ENCODE peak calls at places on chromosomes 6 and 20, in seven cellular contexts. One of them, this sample, is unnamed.

GRCh38 chr20:1901704-1902103 is 6.5 kb downstream of the SIRPA start:
- DNase-seq in GM23248: no peak
- DNase-seq in endodermal cell: no peak
- DNase-seq in H1: no peak
- DNase-seq in neural progenitor cell: peak; percentile 2
- DNase-seq in GM12878: no peak
- DNase-seq in endothelial cell of umbilical vein: no peak
- DNase-seq in this sample: no peak

GRCh38 chr6:127102299-127102698 is 16.2 kb upstream of the RSPO3 start:
- DNase-seq in endodermal cell: no peak
- DNase-seq in endothelial cell of umbilical vein: no peak
- DNase-seq in H1: no peak
- DNase-seq in GM23248: peak; percentile 98
- DNase-seq in GM12878: no peak
- DNase-seq in neural progenitor cell: no peak
- DNase-seq in this sample: peak; percentile 75

GRCh38 chr20:17137692-17138091 is 89.1 kb upstream of the PCSK2 start:
- DNase-seq in H1: no peak
- DNase-seq in GM23248: no peak
- DNase-seq in neural progenitor cell: no peak
- DNase-seq in endodermal cell: no peak
- DNase-seq in GM12878: no peak
- DNase-seq in endothelial cell of umbilical vein: no peak
- DNase-seq in this sample: no peak

GRCh38 chr6:112640895-112641294 is 293.8 kb downstream of the RFPL4B start:
- DNase-seq in neural progenitor cell: no peak
- DNase-seq in endodermal cell: no peak
- DNase-seq in GM12878: no peak
- DNase-seq in GM23248: peak; percentile 80
- DNase-seq in endothelial cell of umbilical vein: no peak
- DNase-seq in H1: no peak
- DNase-seq in this sample: peak; percentile 42

GRCh38 chr20:37518606-37519507 is 2.2 kb upstream of the NNAT start:
- DNase-seq in GM23248: no peak
- DNase-seq in GM12878: no peak
- DNase-seq in endodermal cell: peak; percentile 41
- DNase-seq in H1: no peak
- DNase-seq in neural progenitor cell: peak; percentile 46
- DNase-seq in endothelial cell of umbilical vein: peak; percentile 87
- DNase-seq in this sample: no peak

GRCh38 chr6:150876598-150876997 is 11.1 kb downstream of the MTHFD1L start:
- DNase-seq in neural progenitor cell: peak; percentile 68
- DNase-seq in GM23248: peak; percentile 36
- DNase-seq in GM12878: no peak
- DNase-seq in H1: no peak
- DNase-seq in endothelial cell of umbilical vein: no peak
- DNase-seq in endodermal cell: no peak
- DNase-seq in this sample: no peak

GRCh38 chr6:93416575-93417420 is 2.6 kb downstream of the EPHA7 start:
- DNase-seq in endothelial cell of umbilical vein: peak; percentile 10
- DNase-seq in endodermal cell: peak; percentile 83
- DNase-seq in GM12878: no peak
- DNase-seq in neural progenitor cell: peak; percentile 79
- DNase-seq in H1: peak; percentile 79
- DNase-seq in GM23248: peak; percentile 3
- DNase-seq in this sample: no peak

GRCh38 chr6:35955071-35955470 is 34.2 kb upstream of the SRPK1 start:
- DNase-seq in H1: no peak
- DNase-seq in endodermal cell: no peak
- DNase-seq in neural progenitor cell: no peak
- DNase-seq in endothelial cell of umbilical vein: peak; percentile 30
- DNase-seq in GM23248: peak; percentile 76
- DNase-seq in GM12878: no peak
- DNase-seq in this sample: no peak

GRCh38 chr6:3293271-3294155 is 34.8 kb downstream of the PSMG4 start:
- DNase-seq in neural progenitor cell: no peak
- DNase-seq in endothelial cell of umbilical vein: no peak
- DNase-seq in H1: no peak
- DNase-seq in GM12878: no peak
- DNase-seq in endodermal cell: peak; percentile 31
- DNase-seq in GM23248: no peak
- DNase-seq in this sample: no peak

GRCh38 chr20:43987531-43987930 is 72.9 kb downstream of the TOX2 start:
- DNase-seq in GM12878: no peak
- DNase-seq in neural progenitor cell: peak; percentile 23
- DNase-seq in endodermal cell: no peak
- DNase-seq in endothelial cell of umbilical vein: no peak
- DNase-seq in H1: no peak
- DNase-seq in GM23248: no peak
- DNase-seq in this sample: no peak

GRCh38 chr6:32953775-32954174 is 878 bp upstream of the HLA-DMA start:
- DNase-seq in neural progenitor cell: no peak
- DNase-seq in endothelial cell of umbilical vein: no peak
- DNase-seq in H1: no peak
- DNase-seq in GM23248: no peak
- DNase-seq in endodermal cell: no peak
- DNase-seq in GM12878: no peak
- DNase-seq in this sample: no peak

GRCh38 chr6:32133786-32134185 is 3.7 kb upstream of the FKBPL start:
- DNase-seq in endodermal cell: no peak
- DNase-seq in H1: no peak
- DNase-seq in GM12878: no peak
- DNase-seq in endothelial cell of umbilical vein: no peak
- DNase-seq in GM23248: peak; percentile 61
- DNase-seq in neural progenitor cell: no peak
- DNase-seq in this sample: no peak

GRCh38 chr6:169070506-169071176 is 183.0 kb downstream of the THBS2 start:
- DNase-seq in endodermal cell: no peak
- DNase-seq in H1: no peak
- DNase-seq in endothelial cell of umbilical vein: no peak
- DNase-seq in GM23248: peak; percentile 100
- DNase-seq in neural progenitor cell: no peak
- DNase-seq in GM12878: no peak
- DNase-seq in this sample: peak; percentile 99

GRCh38 chr6:11771473-11772048 is 7.0 kb downstream of the ADTRP start:
- DNase-seq in GM23248: peak; percentile 38
- DNase-seq in GM12878: no peak
- DNase-seq in endodermal cell: peak; percentile 39
- DNase-seq in endothelial cell of umbilical vein: no peak
- DNase-seq in H1: no peak
- DNase-seq in neural progenitor cell: no peak
- DNase-seq in this sample: no peak

GRCh38 chr6:11769816-11770545 is 8.6 kb downstream of the ADTRP start:
- DNase-seq in GM12878: no peak
- DNase-seq in neural progenitor cell: no peak
- DNase-seq in endothelial cell of umbilical vein: no peak
- DNase-seq in endodermal cell: peak; percentile 87
- DNase-seq in H1: peak; percentile 51
- DNase-seq in GM23248: no peak
- DNase-seq in this sample: no peak

GRCh38 chr6:11769244-11769643 is 9.4 kb downstream of the ADTRP start:
- DNase-seq in H1: no peak
- DNase-seq in neural progenitor cell: no peak
- DNase-seq in GM23248: peak; percentile 52
- DNase-seq in endodermal cell: no peak
- DNase-seq in endothelial cell of umbilical vein: peak; percentile 39
- DNase-seq in GM12878: no peak
- DNase-seq in this sample: no peak

GRCh38 chr6:11772109-11772830 is 6.3 kb downstream of the ADTRP start:
- DNase-seq in endothelial cell of umbilical vein: peak; percentile 60
- DNase-seq in endodermal cell: peak; percentile 28
- DNase-seq in neural progenitor cell: no peak
- DNase-seq in GM23248: peak; percentile 98
- DNase-seq in GM12878: no peak
- DNase-seq in H1: no peak
- DNase-seq in this sample: peak; percentile 96

DNA sequence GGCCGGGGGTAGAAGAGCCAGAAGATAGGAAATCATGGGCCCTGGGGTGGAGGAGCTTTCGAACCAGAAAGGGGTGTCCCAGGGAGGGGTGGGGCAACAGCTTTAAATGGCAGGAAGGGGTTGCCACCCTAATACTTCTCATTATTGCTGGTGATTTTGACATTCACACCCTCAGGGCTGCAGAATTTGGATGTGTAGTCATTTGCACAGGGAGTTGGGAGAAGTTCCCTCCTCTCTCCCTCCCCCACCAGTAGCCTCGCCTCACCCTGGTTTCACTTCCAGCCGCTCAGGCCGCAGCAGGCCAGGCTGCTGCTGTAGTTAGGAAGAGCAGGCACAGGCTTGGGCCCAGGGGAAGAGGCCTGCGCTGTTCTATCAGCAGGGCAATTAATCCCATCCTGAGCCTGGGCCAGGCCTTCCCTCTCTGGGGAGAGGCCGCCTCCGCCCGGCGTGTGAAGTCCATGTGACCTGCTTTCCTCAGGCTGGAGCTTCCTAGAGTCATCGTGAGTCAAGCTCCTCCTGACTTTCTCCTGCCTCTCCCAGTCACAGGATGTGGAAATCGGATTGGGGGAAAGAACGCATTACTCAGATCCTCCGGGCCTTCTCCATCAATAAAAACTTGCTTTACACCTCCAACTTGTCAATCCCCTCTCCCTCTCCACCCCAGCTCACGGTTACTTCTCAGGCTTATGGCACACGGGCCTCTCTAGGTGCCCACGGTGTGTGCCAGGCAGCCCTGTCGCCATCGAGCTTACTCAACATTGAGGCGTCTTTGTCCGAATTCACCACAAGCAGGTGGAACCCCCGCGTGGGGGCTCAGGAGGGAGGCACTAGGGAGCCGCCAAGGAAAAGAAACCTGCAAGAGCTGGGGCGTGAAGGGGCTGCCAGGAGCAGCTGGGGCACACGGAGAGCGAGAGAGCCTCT is 7.8 kb downstream of the ADTRP start:
- DNase-seq in neural progenitor cell: peak; percentile 16
- DNase-seq in endothelial cell of umbilical vein: peak; percentile 93
- DNase-seq in H1: peak; percentile 48
- DNase-seq in endodermal cell: peak; percentile 80
- DNase-seq in GM12878: no peak
- DNase-seq in GM23248: peak; percentile 99
- DNase-seq in this sample: peak; percentile 97
- H3K9ac ChIP-seq in neural progenitor cell: no peak overlapping the region
- H3K9ac ChIP-seq in endothelial cell of umbilical vein: peak overlapping the region; percentile 52
- H3K9ac ChIP-seq in H1: no peak overlapping the region
- H3K9ac ChIP-seq in endodermal cell: no peak overlapping the region
- H3K9ac ChIP-seq in GM12878: no peak overlapping the region
- H3K9ac ChIP-seq in GM23248: peak overlapping the region; percentile 75
- H3K9ac ChIP-seq in this sample: peak overlapping the region; percentile 80

DNA sequence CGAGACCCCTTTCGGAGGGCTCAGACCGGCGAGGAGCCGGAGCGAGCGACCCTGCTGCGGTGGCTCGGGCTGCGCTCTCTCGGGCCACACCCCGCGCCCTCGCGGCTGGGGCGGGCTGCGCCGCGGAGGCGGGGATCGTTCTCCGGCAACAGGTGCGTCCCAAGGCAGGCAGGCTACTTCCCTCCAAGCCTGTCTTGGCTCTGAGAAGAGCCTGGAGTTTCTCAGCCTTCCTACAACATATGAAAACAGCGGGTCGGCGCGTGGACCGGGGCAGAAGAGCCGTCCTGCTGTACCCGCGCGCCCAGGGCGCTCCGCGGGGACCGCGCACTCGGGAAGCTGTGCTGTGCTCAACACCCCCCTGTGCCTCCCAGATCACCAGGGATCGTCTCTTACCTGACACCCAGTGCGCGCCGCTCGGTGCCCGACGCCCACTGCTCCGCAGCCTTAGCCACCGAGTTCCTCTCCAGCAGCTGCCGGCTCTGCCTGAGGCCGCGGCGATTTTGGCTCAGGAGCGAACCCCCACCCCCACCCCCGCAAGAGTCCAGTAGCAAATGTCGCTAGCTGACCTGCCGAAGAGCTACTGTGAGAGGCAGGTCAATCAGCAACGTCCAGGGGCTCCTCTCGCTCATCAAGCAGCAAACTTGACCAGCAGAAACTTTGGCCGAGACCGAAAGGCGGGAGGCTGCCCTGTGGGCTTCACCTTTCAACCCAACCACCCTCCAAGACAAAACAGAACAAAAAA is 3.7 kb upstream of the OLIG3 start:
- DNase-seq in GM12878: no peak
- DNase-seq in endothelial cell of umbilical vein: no peak
- DNase-seq in endodermal cell: peak; percentile 85
- DNase-seq in GM23248: no peak
- DNase-seq in H1: peak; percentile 77
- DNase-seq in neural progenitor cell: peak; percentile 58
- DNase-seq in this sample: no peak
- H3K9ac ChIP-seq in GM12878: no peak overlapping the region
- H3K9ac ChIP-seq in endothelial cell of umbilical vein: no peak overlapping the region
- H3K9ac ChIP-seq in endodermal cell: no peak overlapping the region
- H3K9ac ChIP-seq in GM23248: no peak overlapping the region
- H3K9ac ChIP-seq in H1: no peak overlapping the region
- H3K9ac ChIP-seq in neural progenitor cell: no peak overlapping the region
- H3K9ac ChIP-seq in this sample: no peak overlapping the region

GRCh38 chr20:8390500-8390899 is 258.4 kb downstream of the PLCB1 start:
- DNase-seq in GM12878: no peak
- DNase-seq in neural progenitor cell: no peak
- DNase-seq in H1: no peak
- DNase-seq in endodermal cell: no peak
- DNase-seq in GM23248: no peak
- DNase-seq in endothelial cell of umbilical vein: no peak
- DNase-seq in this sample: no peak

GRCh38 chr20:8386991-8387390 is 254.9 kb downstream of the PLCB1 start:
- DNase-seq in GM12878: no peak
- DNase-seq in endothelial cell of umbilical vein: no peak
- DNase-seq in neural progenitor cell: no peak
- DNase-seq in H1: no peak
- DNase-seq in endodermal cell: no peak
- DNase-seq in GM23248: no peak
- DNase-seq in this sample: no peak

GRCh38 chr20:8388707-8389106 is 256.6 kb downstream of the PLCB1 start:
- DNase-seq in neural progenitor cell: no peak
- DNase-seq in endothelial cell of umbilical vein: no peak
- DNase-seq in endodermal cell: no peak
- DNase-seq in GM12878: no peak
- DNase-seq in GM23248: peak; percentile 46
- DNase-seq in H1: no peak
- DNase-seq in this sample: peak; percentile 46

GRCh38 chr20:8389381-8390368 is 257.6 kb downstream of the PLCB1 start:
- DNase-seq in H1: no peak
- DNase-seq in GM23248: peak; percentile 67
- DNase-seq in endodermal cell: no peak
- DNase-seq in endothelial cell of umbilical vein: peak; percentile 61
- DNase-seq in neural progenitor cell: peak; percentile 63
- DNase-seq in GM12878: no peak
- DNase-seq in this sample: peak; percentile 94

GRCh38 chr20:8388146-8388545 is 256.1 kb downstream of the PLCB1 start:
- DNase-seq in endodermal cell: no peak
- DNase-seq in H1: no peak
- DNase-seq in neural progenitor cell: no peak
- DNase-seq in GM12878: no peak
- DNase-seq in GM23248: peak; percentile 78
- DNase-seq in endothelial cell of umbilical vein: peak; percentile 37
- DNase-seq in this sample: peak; percentile 46
- H3K9ac ChIP-seq in endodermal cell: no peak overlapping the region
- H3K9ac ChIP-seq in H1: no peak overlapping the region
- H3K9ac ChIP-seq in neural progenitor cell: no peak overlapping the region
- H3K9ac ChIP-seq in GM12878: no peak overlapping the region
- H3K9ac ChIP-seq in GM23248: peak overlapping the region; percentile 38
- H3K9ac ChIP-seq in endothelial cell of umbilical vein: no peak overlapping the region
- H3K9ac ChIP-seq in this sample: peak overlapping the region; percentile 13

DNA sequence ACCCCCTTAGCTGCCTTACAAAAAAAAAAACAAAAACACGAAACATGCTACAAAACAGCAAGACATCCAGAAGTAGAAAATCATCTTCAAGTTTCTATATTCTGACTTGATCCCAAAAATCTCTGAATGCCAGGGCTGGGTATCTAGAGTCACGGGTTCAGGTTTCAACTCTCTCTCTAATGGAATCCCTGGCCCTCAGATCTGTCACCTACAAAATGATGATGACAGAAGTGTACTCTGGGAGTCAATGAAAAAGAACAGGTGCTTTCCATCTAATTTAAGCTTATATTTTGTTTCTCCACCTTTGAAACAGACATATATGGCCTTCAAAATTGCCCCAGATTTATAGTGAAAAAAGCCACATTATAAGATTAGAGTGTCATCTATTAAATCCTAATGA is 18.3 kb downstream of the RTN4IP1 start:
- DNase-seq in GM23248: no peak
- DNase-seq in GM12878: no peak
- DNase-seq in H1: no peak
- DNase-seq in neural progenitor cell: no peak
- DNase-seq in endothelial cell of umbilical vein: no peak
- DNase-seq in endodermal cell: no peak
- DNase-seq in this sample: no peak
- H3K9ac ChIP-seq in GM23248: no peak overlapping the region
- H3K9ac ChIP-seq in GM12878: no peak overlapping the region
- H3K9ac ChIP-seq in H1: no peak overlapping the region
- H3K9ac ChIP-seq in neural progenitor cell: no peak overlapping the region
- H3K9ac ChIP-seq in endothelial cell of umbilical vein: no peak overlapping the region
- H3K9ac ChIP-seq in endodermal cell: no peak overlapping the region
- H3K9ac ChIP-seq in this sample: no peak overlapping the region

This sample was measured in adipocyte.